ENCODE peak calls at places on chromosomes 3 and 15, in ten cellular contexts. One of them, this sample, is unnamed.

GRCh38 chr3:194397757-194398312 is 1.2 kb downstream of the GP5 start:
- DNase-seq in fibroblast of pulmonary artery: no peak
- DNase-seq in effector memory CD8-positive, alpha-beta T cell: peak
- DNase-seq in activated T-helper 1 cell treated with Interleukin-2 at 50 U/mL for 16 hours: peak
- DNase-seq in EL: no peak
- DNase-seq in AG08395: no peak
- DNase-seq in GM23338: peak
- DNase-seq in kidney glomerular epithelial cell: no peak
- DNase-seq in pancreas: no peak
- DNase-seq in effector CD8-positive, alpha-beta T cell: peak
- DNase-seq in this sample: no peak

GRCh38 chr15:76823303-76823702 is 81.8 kb downstream of the SCAPER start:
- DNase-seq in GM23338: no peak
- DNase-seq in effector CD8-positive, alpha-beta T cell: no peak
- DNase-seq in kidney glomerular epithelial cell: no peak
- DNase-seq in pancreas: no peak
- DNase-seq in EL: no peak
- DNase-seq in fibroblast of pulmonary artery: no peak
- DNase-seq in AG08395: no peak
- DNase-seq in activated T-helper 1 cell treated with Interleukin-2 at 50 U/mL for 16 hours: no peak
- DNase-seq in effector memory CD8-positive, alpha-beta T cell: no peak
- DNase-seq in this sample: no peak

GRCh38 chr3:194824676-194825075 is 139.0 kb downstream of the FAM43A start:
- DNase-seq in AG08395: peak
- DNase-seq in GM23338: no peak
- DNase-seq in activated T-helper 1 cell treated with Interleukin-2 at 50 U/mL for 16 hours: no peak
- DNase-seq in kidney glomerular epithelial cell: no peak
- DNase-seq in EL: peak
- DNase-seq in pancreas: no peak
- DNase-seq in effector memory CD8-positive, alpha-beta T cell: no peak
- DNase-seq in effector CD8-positive, alpha-beta T cell: no peak
- DNase-seq in fibroblast of pulmonary artery: peak
- DNase-seq in this sample: no peak

GRCh38 chr3:45491344-45491743 is 103.0 kb downstream of the LARS2 start:
- DNase-seq in EL: no peak
- DNase-seq in effector CD8-positive, alpha-beta T cell: no peak
- DNase-seq in GM23338: no peak
- DNase-seq in kidney glomerular epithelial cell: no peak
- DNase-seq in AG08395: no peak
- DNase-seq in fibroblast of pulmonary artery: no peak
- DNase-seq in pancreas: no peak
- DNase-seq in activated T-helper 1 cell treated with Interleukin-2 at 50 U/mL for 16 hours: no peak
- DNase-seq in effector memory CD8-positive, alpha-beta T cell: no peak
- DNase-seq in this sample: no peak

GRCh38 chr15:84789762-84790161 is 27.4 kb upstream of the ALPK3 start:
- DNase-seq in AG08395: no peak
- DNase-seq in kidney glomerular epithelial cell: no peak
- DNase-seq in effector memory CD8-positive, alpha-beta T cell: no peak
- DNase-seq in EL: no peak
- DNase-seq in pancreas: no peak
- DNase-seq in GM23338: no peak
- DNase-seq in activated T-helper 1 cell treated with Interleukin-2 at 50 U/mL for 16 hours: no peak
- DNase-seq in fibroblast of pulmonary artery: no peak
- DNase-seq in effector CD8-positive, alpha-beta T cell: no peak
- DNase-seq in this sample: no peak

GRCh38 chr15:58137686-58138085 is 495 bp upstream of the AQP9 start:
- DNase-seq in effector CD8-positive, alpha-beta T cell: no peak
- DNase-seq in GM23338: no peak
- DNase-seq in EL: no peak
- DNase-seq in kidney glomerular epithelial cell: no peak
- DNase-seq in effector memory CD8-positive, alpha-beta T cell: no peak
- DNase-seq in fibroblast of pulmonary artery: no peak
- DNase-seq in AG08395: no peak
- DNase-seq in pancreas: no peak
- DNase-seq in activated T-helper 1 cell treated with Interleukin-2 at 50 U/mL for 16 hours: no peak
- DNase-seq in this sample: no peak

GRCh38 chr15:60392601-60392985 is 5.2 kb downstream of the ANXA2 start:
- DNase-seq in effector memory CD8-positive, alpha-beta T cell: peak
- DNase-seq in pancreas: no peak
- DNase-seq in activated T-helper 1 cell treated with Interleukin-2 at 50 U/mL for 16 hours: no peak
- DNase-seq in GM23338: peak
- DNase-seq in AG08395: peak
- DNase-seq in effector CD8-positive, alpha-beta T cell: no peak
- DNase-seq in kidney glomerular epithelial cell: peak
- DNase-seq in EL: peak
- DNase-seq in fibroblast of pulmonary artery: peak
- DNase-seq in this sample: no peak

GRCh38 chr15:67691450-67691849 is 133.9 kb upstream of the SKOR1 start:
- DNase-seq in kidney glomerular epithelial cell: no peak
- DNase-seq in AG08395: no peak
- DNase-seq in effector memory CD8-positive, alpha-beta T cell: no peak
- DNase-seq in EL: no peak
- DNase-seq in fibroblast of pulmonary artery: no peak
- DNase-seq in GM23338: peak
- DNase-seq in activated T-helper 1 cell treated with Interleukin-2 at 50 U/mL for 16 hours: no peak
- DNase-seq in effector CD8-positive, alpha-beta T cell: no peak
- DNase-seq in pancreas: no peak
- DNase-seq in this sample: no peak

GRCh38 chr3:175486255-175486654 is 627.1 kb downstream of the NAALADL2 start:
- DNase-seq in EL: no peak
- DNase-seq in GM23338: no peak
- DNase-seq in effector memory CD8-positive, alpha-beta T cell: no peak
- DNase-seq in activated T-helper 1 cell treated with Interleukin-2 at 50 U/mL for 16 hours: no peak
- DNase-seq in AG08395: no peak
- DNase-seq in fibroblast of pulmonary artery: no peak
- DNase-seq in kidney glomerular epithelial cell: no peak
- DNase-seq in pancreas: no peak
- DNase-seq in effector CD8-positive, alpha-beta T cell: no peak
- DNase-seq in this sample: no peak

GRCh38 chr3:181709537-181710279 is 2.0 kb upstream of the SOX2 start:
- DNase-seq in AG08395: peak
- DNase-seq in EL: peak
- DNase-seq in GM23338: peak
- DNase-seq in fibroblast of pulmonary artery: peak
- DNase-seq in effector memory CD8-positive, alpha-beta T cell: peak
- DNase-seq in effector CD8-positive, alpha-beta T cell: peak
- DNase-seq in kidney glomerular epithelial cell: peak
- DNase-seq in pancreas: peak
- DNase-seq in activated T-helper 1 cell treated with Interleukin-2 at 50 U/mL for 16 hours: peak
- DNase-seq in this sample: peak

GRCh38 chr3:139302084-139302800 is 41.6 kb upstream of the MRPS22 start:
- DNase-seq in AG08395: peak
- DNase-seq in EL: peak
- DNase-seq in activated T-helper 1 cell treated with Interleukin-2 at 50 U/mL for 16 hours: no peak
- DNase-seq in fibroblast of pulmonary artery: peak
- DNase-seq in pancreas: no peak
- DNase-seq in GM23338: no peak
- DNase-seq in kidney glomerular epithelial cell: peak
- DNase-seq in effector CD8-positive, alpha-beta T cell: no peak
- DNase-seq in effector memory CD8-positive, alpha-beta T cell: no peak
- DNase-seq in this sample: no peak

GRCh38 chr3:44110643-44111042 is 131.0 kb upstream of the TOPAZ1 start:
- DNase-seq in effector memory CD8-positive, alpha-beta T cell: no peak
- DNase-seq in fibroblast of pulmonary artery: no peak
- DNase-seq in EL: no peak
- DNase-seq in kidney glomerular epithelial cell: no peak
- DNase-seq in AG08395: no peak
- DNase-seq in effector CD8-positive, alpha-beta T cell: no peak
- DNase-seq in activated T-helper 1 cell treated with Interleukin-2 at 50 U/mL for 16 hours: no peak
- DNase-seq in pancreas: no peak
- DNase-seq in GM23338: no peak
- DNase-seq in this sample: no peak

GRCh38 chr15:55799287-55800212 is 56.6 kb upstream of the PRTG start:
- DNase-seq in activated T-helper 1 cell treated with Interleukin-2 at 50 U/mL for 16 hours: no peak
- DNase-seq in effector CD8-positive, alpha-beta T cell: no peak
- DNase-seq in AG08395: peak
- DNase-seq in pancreas: no peak
- DNase-seq in EL: peak
- DNase-seq in GM23338: peak
- DNase-seq in fibroblast of pulmonary artery: peak
- DNase-seq in effector memory CD8-positive, alpha-beta T cell: no peak
- DNase-seq in kidney glomerular epithelial cell: peak
- DNase-seq in this sample: no peak

GRCh38 chr3:81003008-81003407 is 758.4 kb downstream of the GBE1 start:
- DNase-seq in activated T-helper 1 cell treated with Interleukin-2 at 50 U/mL for 16 hours: no peak
- DNase-seq in AG08395: no peak
- DNase-seq in pancreas: no peak
- DNase-seq in effector CD8-positive, alpha-beta T cell: no peak
- DNase-seq in EL: no peak
- DNase-seq in fibroblast of pulmonary artery: no peak
- DNase-seq in effector memory CD8-positive, alpha-beta T cell: no peak
- DNase-seq in GM23338: no peak
- DNase-seq in kidney glomerular epithelial cell: no peak
- DNase-seq in this sample: no peak

GRCh38 chr15:64447536-64448315 is 12.7 kb upstream of the ZNF609 start:
- DNase-seq in activated T-helper 1 cell treated with Interleukin-2 at 50 U/mL for 16 hours: no peak
- DNase-seq in GM23338: no peak
- DNase-seq in kidney glomerular epithelial cell: no peak
- DNase-seq in effector memory CD8-positive, alpha-beta T cell: no peak
- DNase-seq in pancreas: no peak
- DNase-seq in AG08395: no peak
- DNase-seq in fibroblast of pulmonary artery: no peak
- DNase-seq in effector CD8-positive, alpha-beta T cell: no peak
- DNase-seq in EL: no peak
- DNase-seq in this sample: no peak

GRCh38 chr3:139655880-139656279 is 21.9 kb downstream of the NMNAT3 start:
- DNase-seq in fibroblast of pulmonary artery: peak
- DNase-seq in activated T-helper 1 cell treated with Interleukin-2 at 50 U/mL for 16 hours: no peak
- DNase-seq in pancreas: no peak
- DNase-seq in AG08395: no peak
- DNase-seq in EL: no peak
- DNase-seq in effector CD8-positive, alpha-beta T cell: no peak
- DNase-seq in GM23338: no peak
- DNase-seq in effector memory CD8-positive, alpha-beta T cell: no peak
- DNase-seq in kidney glomerular epithelial cell: no peak
- DNase-seq in this sample: no peak

GRCh38 chr15:76107169-76107568 is 47.4 kb downstream of the TMEM266 start:
- DNase-seq in fibroblast of pulmonary artery: no peak
- DNase-seq in kidney glomerular epithelial cell: peak
- DNase-seq in AG08395: no peak
- DNase-seq in EL: peak
- DNase-seq in GM23338: no peak
- DNase-seq in activated T-helper 1 cell treated with Interleukin-2 at 50 U/mL for 16 hours: no peak
- DNase-seq in effector memory CD8-positive, alpha-beta T cell: no peak
- DNase-seq in effector CD8-positive, alpha-beta T cell: no peak
- DNase-seq in pancreas: no peak
- DNase-seq in this sample: no peak

GRCh38 chr3:182309120-182309519 is 484.2 kb upstream of the ATP11B start:
- DNase-seq in fibroblast of pulmonary artery: no peak
- DNase-seq in GM23338: no peak
- DNase-seq in AG08395: no peak
- DNase-seq in effector CD8-positive, alpha-beta T cell: no peak
- DNase-seq in effector memory CD8-positive, alpha-beta T cell: no peak
- DNase-seq in kidney glomerular epithelial cell: no peak
- DNase-seq in activated T-helper 1 cell treated with Interleukin-2 at 50 U/mL for 16 hours: no peak
- DNase-seq in pancreas: no peak
- DNase-seq in EL: no peak
- DNase-seq in this sample: no peak

GRCh38 chr3:49616491-49616941 is 57.6 kb upstream of the APEH start:
- DNase-seq in GM23338: peak
- DNase-seq in pancreas: no peak
- DNase-seq in kidney glomerular epithelial cell: peak
- DNase-seq in activated T-helper 1 cell treated with Interleukin-2 at 50 U/mL for 16 hours: no peak
- DNase-seq in AG08395: peak
- DNase-seq in EL: peak
- DNase-seq in effector CD8-positive, alpha-beta T cell: no peak
- DNase-seq in effector memory CD8-positive, alpha-beta T cell: no peak
- DNase-seq in fibroblast of pulmonary artery: peak
- DNase-seq in this sample: no peak

GRCh38 chr3:87145553-87145952 is 81.6 kb upstream of the CHMP2B start:
- DNase-seq in GM23338: peak
- DNase-seq in EL: peak
- DNase-seq in AG08395: peak
- DNase-seq in fibroblast of pulmonary artery: peak
- DNase-seq in pancreas: no peak
- DNase-seq in kidney glomerular epithelial cell: no peak
- DNase-seq in effector memory CD8-positive, alpha-beta T cell: no peak
- DNase-seq in effector CD8-positive, alpha-beta T cell: no peak
- DNase-seq in activated T-helper 1 cell treated with Interleukin-2 at 50 U/mL for 16 hours: no peak
- DNase-seq in this sample: no peak

GRCh38 chr3:32216172-32216783 is 22.2 kb upstream of the CMTM8 start:
- DNase-seq in pancreas: no peak
- DNase-seq in GM23338: no peak
- DNase-seq in effector memory CD8-positive, alpha-beta T cell: no peak
- DNase-seq in activated T-helper 1 cell treated with Interleukin-2 at 50 U/mL for 16 hours: no peak
- DNase-seq in effector CD8-positive, alpha-beta T cell: no peak
- DNase-seq in EL: no peak
- DNase-seq in AG08395: no peak
- DNase-seq in fibroblast of pulmonary artery: no peak
- DNase-seq in kidney glomerular epithelial cell: no peak
- DNase-seq in this sample: no peak